ENCODE peak calls at places on chromosomes 2 and 18, in five cellular contexts. Q, F, R, J and A are unnamed samples.

GRCh38 chr2:182064024-182064880 is 78.6 kb downstream of the PPP1R1C start:
- DNase-seq in J (no peak), R (no peak), F (no peak), Q (no peak), A (no peak)

GRCh38 chr2:44207102-44207501 is 38.4 kb downstream of the PPM1B start:
- DNase-seq in Q (no peak), J (no peak), F (no peak), R (no peak), A (no peak)

GRCh38 chr2:3575534-3576324 is 669 bp downstream of the RPS7 start:
- DNase-seq in R (no peak), F (no peak), J (no peak), Q (no peak), A (no peak)

GRCh38 chr2:160203422-160203821 is 3.4 kb upstream of the ITGB6 start:
- DNase-seq in F (no peak), R (no peak), J (no peak), Q (no peak), A (no peak)

GRCh38 chr2:181937473-181937872 is 45.9 kb downstream of the ITPRID2 start:
- DNase-seq in J (no peak), R (no peak), F (no peak), Q (no peak), A (no peak)

GRCh38 chr18:50662775-50663383 is 103.0 kb downstream of the MAPK4 start:
- DNase-seq in F (no peak), R (no peak), Q (no peak), J (no peak), A (no peak)

GRCh38 chr2:101305492-101306123 is 2.9 kb downstream of the RNF149 start:
- DNase-seq in Q (no peak), R (no peak), F (no peak), J (no peak), A (no peak)

GRCh38 chr2:218448934-218449333 is 30.0 kb downstream of the VIL1 start:
- DNase-seq in J (peak), Q (no peak), R (no peak), F (no peak), A (no peak)

GRCh38 chr2:178804791-178805190 is 2.4 kb downstream of the TTN start:
- DNase-seq in F (no peak), R (peak), Q (no peak), J (peak), A (peak)

GRCh38 chr2:148039783-148040182 is 18.9 kb downstream of the MBD5 start:
- DNase-seq in J (no peak), F (no peak), Q (no peak), R (no peak), A (no peak)

GRCh38 chr18:9209230-9209629 is 72.6 kb downstream of the ANKRD12 start:
- DNase-seq in J (no peak), R (no peak), Q (no peak), F (no peak), A (no peak)

GRCh38 chr18:34729264-34729663 is 19.2 kb downstream of the DTNA start:
- DNase-seq in F (no peak), Q (no peak), J (peak), R (peak), A (peak)

GRCh38 chr18:68549257-68549871 is 165.5 kb downstream of the TMX3 start:
- DNase-seq in R (no peak), J (no peak), Q (no peak), F (no peak), A (no peak)

GRCh38 chr2:206113148-206113547 is 27.2 kb upstream of the INO80D start:
- DNase-seq in J (no peak), R (no peak), Q (peak), F (no peak), A (no peak)

GRCh38 chr2:9547272-9547991 is 8.2 kb downstream of the ADAM17 start:
- DNase-seq in F (no peak), J (no peak), Q (no peak), R (peak), A (no peak)

GRCh38 chr2:140401056-140401455 is 1620.9 kb upstream of the NXPH2 start:
- DNase-seq in J (no peak), Q (no peak), R (no peak), F (no peak), A (no peak)

GRCh38 chr2:221529943-221530652 is 42.0 kb downstream of the EPHA4 start:
- DNase-seq in R (no peak), Q (no peak), J (no peak), F (no peak), A (no peak)

GRCh38 chr18:42298744-42299685 is 344.0 kb downstream of the PIK3C3 start:
- DNase-seq in R (peak), Q (peak), J (peak), F (no peak), A (peak)

GRCh38 chr2:207617011-207617671 is 8.1 kb downstream of the METTL21A start:
- DNase-seq in R (peak), J (no peak), F (no peak), Q (peak), A (no peak)

GRCh38 chr2:217218269-217219140 is 358.6 kb upstream of the TNP1 start:
- DNase-seq in Q (no peak), F (no peak), R (no peak), J (no peak), A (no peak)

GRCh38 chr2:236093134-236093533 is 75.1 kb downstream of the GBX2 start:
- DNase-seq in R (no peak), Q (no peak), J (no peak), F (no peak), A (no peak)

GRCh38 chr2:21694079-21694478 is 570.3 kb downstream of the TDRD15 start:
- DNase-seq in F (no peak), R (no peak), Q (no peak), J (no peak), A (no peak)

GRCh38 chr2:18626256-18626668 is 36.9 kb upstream of the NT5C1B start:
- DNase-seq in F (no peak), J (no peak), R (no peak), Q (no peak), A (no peak)

GRCh38 chr2:124524155-124524910 is 499.2 kb downstream of the CNTNAP5 start:
- DNase-seq in R (no peak), Q (no peak), J (no peak), F (no peak), A (no peak)

GRCh38 chr2:88627055-88627855 is at the start of gene EIF2AK3:
- DNase-seq in R (peak), Q (peak), F (peak), J (peak), A (peak)

GRCh38 chr2:9091819-9092218 is 88.3 kb upstream of the MBOAT2 start:
- DNase-seq in Q (no peak), R (no peak), J (no peak), F (no peak), A (no peak)

GRCh38 chr2:172484253-172484652 is 56.9 kb downstream of the ITGA6 start:
- DNase-seq in F (no peak), J (peak), Q (no peak), R (no peak), A (peak)

GRCh38 chr2:171244466-171244969 is 83.8 kb upstream of the TLK1 start:
- DNase-seq in Q (no peak), J (no peak), R (peak), F (no peak), A (no peak)

GRCh38 chr2:234500394-234501006 is 3.6 kb upstream of the ARL4C start:
- DNase-seq in R (no peak), J (peak), F (peak), Q (peak), A (peak)

GRCh38 chr2:230947908-230948365 is 22.9 kb upstream of the GPR55 start:
- DNase-seq in J (no peak), R (no peak), F (peak), Q (no peak), A (no peak)

GRCh38 chr18:70454705-70455322 is 166.0 kb downstream of the SOCS6 start:
- DNase-seq in J (peak), R (peak), Q (no peak), F (no peak), A (peak)

GRCh38 chr2:71702071-71702970 is 249.0 kb downstream of the DYSF start:
- DNase-seq in J (no peak), F (no peak), Q (no peak), R (no peak), A (no peak)

GRCh38 chr2:183868707-183869106 is 729.6 kb upstream of the ZNF804A start:
- DNase-seq in J (no peak), F (no peak), R (no peak), Q (no peak), A (no peak)

GRCh38 chr2:52571380-52572347 is 1195.9 kb upstream of the CHAC2 start:
- DNase-seq in R (no peak), J (no peak), F (no peak), Q (no peak), A (no peak)

GRCh38 chr2:42133771-42134195 is 35.4 kb upstream of the EML4 start:
- DNase-seq in Q (no peak), J (no peak), F (no peak), R (no peak), A (no peak)

GRCh38 chr2:42129947-42130346 is 39.2 kb upstream of the EML4 start:
- DNase-seq in F (no peak), R (no peak), J (no peak), Q (no peak), A (no peak)

GRCh38 chr2:42129487-42129852 is 39.7 kb upstream of the EML4 start:
- DNase-seq in Q (no peak), J (no peak), R (no peak), F (no peak), A (no peak)

GRCh38 chr2:42132966-42133641 is 36.0 kb upstream of the EML4 start:
- DNase-seq in Q (peak), R (no peak), F (peak), J (peak), A (peak)

DNA sequence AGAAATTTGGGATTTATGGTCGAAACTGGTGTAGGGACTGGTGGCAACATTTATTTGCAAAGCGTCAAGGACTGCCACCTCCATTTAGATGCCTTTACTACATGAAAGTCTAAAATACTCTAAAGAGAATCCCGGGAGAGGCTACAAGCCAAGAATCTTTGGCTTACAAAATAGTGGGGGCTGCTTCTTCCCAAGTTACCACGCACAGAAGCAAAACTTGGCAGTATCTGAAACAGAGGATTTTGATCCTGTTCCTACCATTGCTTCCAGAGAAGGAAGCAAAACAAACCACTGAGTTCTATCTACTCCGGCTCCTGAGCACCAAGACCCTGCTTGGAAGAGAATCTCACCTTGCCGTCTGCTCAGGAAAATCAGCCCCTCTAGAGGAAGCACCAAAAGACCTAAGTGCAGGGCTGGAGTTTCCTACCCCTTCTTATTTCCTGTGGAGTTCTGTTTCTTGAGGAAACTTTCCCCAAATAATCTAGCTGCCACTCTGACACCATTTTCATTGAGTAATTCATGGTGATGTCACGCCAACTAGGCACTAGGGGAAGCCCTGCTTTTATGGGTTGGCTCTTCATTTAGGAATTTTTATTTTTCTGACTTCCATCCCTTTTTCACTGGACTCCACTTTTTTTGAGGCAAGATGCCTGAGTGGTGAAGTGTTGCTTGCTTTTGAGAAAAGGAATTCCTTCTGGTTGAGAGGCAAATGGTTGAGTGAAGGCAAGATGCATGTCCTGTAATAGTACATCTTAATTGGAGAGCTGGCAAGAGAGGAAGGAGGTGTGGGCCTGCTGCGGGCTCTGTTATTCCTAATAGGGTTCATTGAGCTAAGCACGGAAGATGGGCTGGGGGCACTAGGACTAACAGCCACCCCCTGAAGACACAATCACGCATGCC is 36.8 kb upstream of the EML4 start:
- DNase-seq in F (no peak), J (no peak), R (no peak), Q (no peak), A (no peak)
- TF ChIP-seq SUZ12 in F (no peak), J (no peak), R (no peak), Q (no peak), A (no peak)

DNA sequence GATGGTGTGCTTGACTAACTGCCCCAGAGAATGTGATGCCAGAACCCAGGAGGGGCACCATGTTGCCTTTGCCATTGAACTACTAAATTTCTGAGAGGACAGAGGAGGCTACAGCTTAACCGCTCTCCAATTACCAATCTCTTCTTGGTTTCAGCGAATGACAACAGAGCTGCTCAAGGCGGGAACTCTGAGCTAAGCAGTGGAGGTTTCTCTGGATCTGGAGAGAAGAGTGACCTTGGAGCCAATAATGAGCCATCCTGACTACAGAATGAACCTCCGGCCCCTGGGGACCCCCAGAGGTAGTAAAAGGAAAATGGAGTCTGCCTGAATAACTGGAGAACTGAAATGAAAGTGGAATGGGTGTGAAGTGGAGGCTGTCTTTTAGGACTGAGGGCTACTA is 53.2 kb downstream of the DIS3L2 start:
- DNase-seq in J (no peak), F (no peak), Q (no peak), R (no peak), A (no peak)
- TF ChIP-seq SUZ12 in J (no peak), F (no peak), Q (no peak), R (no peak), A (no peak)

DNA sequence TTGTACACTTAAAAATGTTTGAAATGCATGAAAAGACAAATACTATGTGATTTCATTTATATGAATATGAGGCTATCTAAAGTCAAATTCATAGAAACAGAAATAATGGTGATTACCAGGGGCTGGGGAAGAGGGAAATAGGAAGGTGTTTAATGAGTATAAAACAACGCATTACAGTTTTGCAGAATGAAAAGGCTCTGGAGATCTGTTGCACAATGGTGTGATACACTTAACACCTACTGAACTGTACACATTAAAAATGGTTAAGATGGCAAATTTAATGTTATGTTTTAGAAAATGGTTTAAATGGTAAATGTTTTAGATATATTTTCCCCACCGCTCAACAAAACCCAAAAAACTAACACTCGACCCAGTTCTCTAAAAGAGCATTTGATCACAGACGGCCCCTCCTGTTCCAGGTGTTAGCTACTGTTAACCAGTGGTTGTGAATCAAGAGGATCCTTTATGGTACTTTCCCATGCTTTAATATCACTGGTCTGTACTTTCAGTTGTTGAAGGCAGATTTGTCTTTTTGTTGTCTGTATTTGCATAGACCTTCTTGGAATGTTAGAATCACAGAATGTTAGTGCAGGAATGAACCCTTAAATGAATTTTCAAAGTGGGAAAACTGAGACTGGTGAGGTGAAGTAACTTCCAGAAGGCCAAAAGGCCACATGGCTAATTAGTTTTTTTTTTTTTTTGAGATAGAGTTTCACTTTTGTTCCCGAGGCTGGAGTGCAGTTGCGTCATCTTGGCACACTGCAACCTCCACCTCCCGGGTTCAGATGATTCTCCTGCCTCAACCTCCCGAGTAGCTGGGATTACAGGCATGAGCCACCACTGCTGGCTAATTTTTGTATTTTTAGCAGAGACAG is 10.2 kb downstream of the RAB10 start:
- DNase-seq in J (peak), F (no peak), Q (no peak), R (no peak), A (no peak)
- TF ChIP-seq SUZ12 in J (no peak), F (no peak), Q (no peak), R (no peak), A (no peak)

GRCh38 chr18:22193466-22193865 is 24.1 kb downstream of the GATA6 start:
- DNase-seq in F (no peak), J (no peak), R (no peak), Q (no peak), A (no peak)
- TF ChIP-seq SUZ12 in F (no peak), J (no peak), R (no peak), Q (no peak), A (no peak)